ENCODE peak calls at places on chromosomes 1 and 21, in four cellular contexts. R is CD8-positive, alpha-beta memory T cell; J is putamen; F is GM20000. G is an unnamed sample.

GRCh38 chr1:29505537-29506220 is 269.4 kb downstream of the PTPRU start:
- DNase-seq in R (no peak), J (no peak), F (no peak), G (no peak)

GRCh38 chr1:234515821-234516241 is 36.9 kb upstream of the TARBP1 start:
- DNase-seq in R (no peak), J (no peak), F (no peak), G (no peak)

GRCh38 chr1:183241446-183241845 is 55.4 kb downstream of the LAMC2 start:
- DNase-seq in R (no peak), J (no peak), F (no peak), G (no peak)

GRCh38 chr1:82321794-82322193 is 521.1 kb downstream of the ADGRL2 start:
- DNase-seq in R (no peak), J (no peak), F (no peak), G (no peak)

GRCh38 chr1:243672675-243673074 is 177.4 kb downstream of the AKT3 start:
- DNase-seq in R (no peak), J (no peak), F (no peak), G (no peak)

GRCh38 chr21:14901482-14901958 is 163.3 kb downstream of the NRIP1 start:
- DNase-seq in R (no peak), J (no peak), F (peak), G (no peak)

GRCh38 chr1:114632427-114632826 is 37.4 kb downstream of the DENND2C start:
- DNase-seq in R (no peak), J (no peak), F (no peak), G (no peak)

GRCh38 chr1:8182034-8182761 is 135.7 kb upstream of the SLC45A1 start:
- DNase-seq in R (no peak), J (no peak), F (peak), G (peak)

GRCh38 chr1:204207136-204207616 is 6.6 kb downstream of the GOLT1A start:
- DNase-seq in R (peak), J (no peak), F (peak), G (peak)

GRCh38 chr1:233331676-233332519 is 4.4 kb downstream of the MAP3K21 start:
- DNase-seq in R (no peak), J (no peak), F (no peak), G (no peak)

GRCh38 chr1:117710710-117711109 is 104.9 kb downstream of the TENT5C start:
- DNase-seq in R (no peak), J (no peak), F (no peak), G (no peak)

GRCh38 chr1:210292276-210292851 is 36.3 kb upstream of the HHAT start:
- DNase-seq in R (peak), J (no peak), F (peak), G (peak)

GRCh38 chr1:198620951-198621824 is 17.7 kb upstream of the PTPRC start:
- DNase-seq in R (peak), J (no peak), F (peak), G (peak)

GRCh38 chr1:99737016-99737415 is 29.4 kb downstream of the FRRS1 start:
- DNase-seq in R (no peak), J (peak), F (no peak), G (no peak)

GRCh38 chr1:107874221-107874620 is 90.8 kb downstream of the VAV3 start:
- DNase-seq in R (no peak), J (no peak), F (no peak), G (no peak)

GRCh38 chr1:160360227-160360695 is 6.6 kb upstream of the NHLH1 start:
- DNase-seq in R (no peak), J (no peak), F (no peak), G (no peak)

G was measured in CD4-positive, alpha-beta memory T cell.